ENCODE peak calls at places on chromosomes 3 and 15, in six cellular contexts. One of them, this sample, is unnamed.

GRCh38 chr3:23952646-23953045 is 7.6 kb downstream of the NR1D2 start:
- DNase-seq in C1 segment of cervical spinal cord: no peak
- DNase-seq in stimulated activated CD4-positive, alpha-beta T cell treated with anti-CD3 and anti-CD28 coated beads, TNF-alpha, amount 100 ng/mL, for 4 hours: no peak
- DNase-seq in cardiac muscle cell: no peak
- DNase-seq in PC-9: no peak
- DNase-seq in mesenteric fat pad: no peak
- DNase-seq in this sample: no peak

GRCh38 chr15:59424626-59425025 is 13.4 kb upstream of the FAM81A start:
- DNase-seq in cardiac muscle cell: no peak
- DNase-seq in mesenteric fat pad: no peak
- DNase-seq in C1 segment of cervical spinal cord: no peak
- DNase-seq in stimulated activated CD4-positive, alpha-beta T cell treated with anti-CD3 and anti-CD28 coated beads, TNF-alpha, amount 100 ng/mL, for 4 hours: no peak
- DNase-seq in PC-9: peak
- DNase-seq in this sample: no peak

GRCh38 chr15:85625856-85626255 is 168.9 kb downstream of the KLHL25 start:
- DNase-seq in cardiac muscle cell: no peak
- DNase-seq in PC-9: no peak
- DNase-seq in C1 segment of cervical spinal cord: no peak
- DNase-seq in stimulated activated CD4-positive, alpha-beta T cell treated with anti-CD3 and anti-CD28 coated beads, TNF-alpha, amount 100 ng/mL, for 4 hours: no peak
- DNase-seq in mesenteric fat pad: no peak
- DNase-seq in this sample: no peak

GRCh38 chr3:185200639-185201038 is 47.8 kb upstream of the C3orf70 start:
- DNase-seq in mesenteric fat pad: no peak
- DNase-seq in stimulated activated CD4-positive, alpha-beta T cell treated with anti-CD3 and anti-CD28 coated beads, TNF-alpha, amount 100 ng/mL, for 4 hours: no peak
- DNase-seq in PC-9: no peak
- DNase-seq in cardiac muscle cell: no peak
- DNase-seq in C1 segment of cervical spinal cord: no peak
- DNase-seq in this sample: no peak

GRCh38 chr15:76885212-76885611 is 19.9 kb downstream of the SCAPER start:
- DNase-seq in C1 segment of cervical spinal cord: no peak
- DNase-seq in mesenteric fat pad: no peak
- DNase-seq in stimulated activated CD4-positive, alpha-beta T cell treated with anti-CD3 and anti-CD28 coated beads, TNF-alpha, amount 100 ng/mL, for 4 hours: no peak
- DNase-seq in PC-9: no peak
- DNase-seq in cardiac muscle cell: no peak
- DNase-seq in this sample: no peak

GRCh38 chr3:104102386-104102785 is 1264.3 kb upstream of the ALCAM start:
- DNase-seq in stimulated activated CD4-positive, alpha-beta T cell treated with anti-CD3 and anti-CD28 coated beads, TNF-alpha, amount 100 ng/mL, for 4 hours: no peak
- DNase-seq in C1 segment of cervical spinal cord: no peak
- DNase-seq in cardiac muscle cell: peak
- DNase-seq in PC-9: no peak
- DNase-seq in mesenteric fat pad: no peak
- DNase-seq in this sample: peak

GRCh38 chr15:94259121-94259776 is 27.9 kb downstream of the MCTP2 start:
- DNase-seq in PC-9: no peak
- DNase-seq in stimulated activated CD4-positive, alpha-beta T cell treated with anti-CD3 and anti-CD28 coated beads, TNF-alpha, amount 100 ng/mL, for 4 hours: no peak
- DNase-seq in C1 segment of cervical spinal cord: no peak
- DNase-seq in mesenteric fat pad: no peak
- DNase-seq in cardiac muscle cell: no peak
- DNase-seq in this sample: no peak

GRCh38 chr3:59913645-59914044 is 863.8 kb upstream of the CFAP20DC start:
- DNase-seq in C1 segment of cervical spinal cord: no peak
- DNase-seq in cardiac muscle cell: no peak
- DNase-seq in PC-9: no peak
- DNase-seq in mesenteric fat pad: no peak
- DNase-seq in stimulated activated CD4-positive, alpha-beta T cell treated with anti-CD3 and anti-CD28 coated beads, TNF-alpha, amount 100 ng/mL, for 4 hours: no peak
- DNase-seq in this sample: no peak

GRCh38 chr15:68814596-68814995 is 6.1 kb downstream of the ANP32A start:
- DNase-seq in stimulated activated CD4-positive, alpha-beta T cell treated with anti-CD3 and anti-CD28 coated beads, TNF-alpha, amount 100 ng/mL, for 4 hours: no peak
- DNase-seq in C1 segment of cervical spinal cord: no peak
- DNase-seq in PC-9: no peak
- DNase-seq in cardiac muscle cell: no peak
- DNase-seq in mesenteric fat pad: no peak
- DNase-seq in this sample: no peak

GRCh38 chr3:11382146-11382545 is 109.9 kb downstream of the ATG7 start:
- DNase-seq in mesenteric fat pad: no peak
- DNase-seq in cardiac muscle cell: no peak
- DNase-seq in C1 segment of cervical spinal cord: no peak
- DNase-seq in PC-9: no peak
- DNase-seq in stimulated activated CD4-positive, alpha-beta T cell treated with anti-CD3 and anti-CD28 coated beads, TNF-alpha, amount 100 ng/mL, for 4 hours: no peak
- DNase-seq in this sample: no peak

GRCh38 chr3:171817074-171817748 is 6.9 kb upstream of the PLD1 start:
- DNase-seq in cardiac muscle cell: no peak
- DNase-seq in mesenteric fat pad: no peak
- DNase-seq in C1 segment of cervical spinal cord: no peak
- DNase-seq in PC-9: no peak
- DNase-seq in stimulated activated CD4-positive, alpha-beta T cell treated with anti-CD3 and anti-CD28 coated beads, TNF-alpha, amount 100 ng/mL, for 4 hours: no peak
- DNase-seq in this sample: no peak

GRCh38 chr15:89353991-89354390 is 19.4 kb upstream of the POLG start:
- DNase-seq in C1 segment of cervical spinal cord: no peak
- DNase-seq in stimulated activated CD4-positive, alpha-beta T cell treated with anti-CD3 and anti-CD28 coated beads, TNF-alpha, amount 100 ng/mL, for 4 hours: no peak
- DNase-seq in mesenteric fat pad: no peak
- DNase-seq in cardiac muscle cell: no peak
- DNase-seq in PC-9: no peak
- DNase-seq in this sample: no peak

GRCh38 chr3:11499144-11499543 is 144.6 kb downstream of the VGLL4 start:
- DNase-seq in mesenteric fat pad: no peak
- DNase-seq in C1 segment of cervical spinal cord: no peak
- DNase-seq in stimulated activated CD4-positive, alpha-beta T cell treated with anti-CD3 and anti-CD28 coated beads, TNF-alpha, amount 100 ng/mL, for 4 hours: no peak
- DNase-seq in cardiac muscle cell: no peak
- DNase-seq in PC-9: peak
- DNase-seq in this sample: no peak

GRCh38 chr3:49266410-49267170 is 10.4 kb downstream of the C3orf62 start:
- DNase-seq in PC-9: no peak
- DNase-seq in C1 segment of cervical spinal cord: no peak
- DNase-seq in stimulated activated CD4-positive, alpha-beta T cell treated with anti-CD3 and anti-CD28 coated beads, TNF-alpha, amount 100 ng/mL, for 4 hours: no peak
- DNase-seq in mesenteric fat pad: no peak
- DNase-seq in cardiac muscle cell: no peak
- DNase-seq in this sample: no peak

GRCh38 chr15:47505712-47506542 is 211.4 kb upstream of the SEMA6D start:
- DNase-seq in C1 segment of cervical spinal cord: no peak
- DNase-seq in cardiac muscle cell: peak
- DNase-seq in stimulated activated CD4-positive, alpha-beta T cell treated with anti-CD3 and anti-CD28 coated beads, TNF-alpha, amount 100 ng/mL, for 4 hours: no peak
- DNase-seq in PC-9: no peak
- DNase-seq in mesenteric fat pad: no peak
- DNase-seq in this sample: no peak

GRCh38 chr3:11736136-11736833 is 92.6 kb upstream of the VGLL4 start:
- DNase-seq in cardiac muscle cell: no peak
- DNase-seq in C1 segment of cervical spinal cord: no peak
- DNase-seq in stimulated activated CD4-positive, alpha-beta T cell treated with anti-CD3 and anti-CD28 coated beads, TNF-alpha, amount 100 ng/mL, for 4 hours: no peak
- DNase-seq in PC-9: no peak
- DNase-seq in mesenteric fat pad: no peak
- DNase-seq in this sample: no peak

GRCh38 chr3:51691021-51691420 is 15.8 kb upstream of the GRM2 start:
- DNase-seq in mesenteric fat pad: no peak
- DNase-seq in cardiac muscle cell: no peak
- DNase-seq in PC-9: no peak
- DNase-seq in C1 segment of cervical spinal cord: no peak
- DNase-seq in stimulated activated CD4-positive, alpha-beta T cell treated with anti-CD3 and anti-CD28 coated beads, TNF-alpha, amount 100 ng/mL, for 4 hours: no peak
- DNase-seq in this sample: no peak

GRCh38 chr3:161630791-161631190 is 134.2 kb downstream of the OTOL1 start:
- DNase-seq in stimulated activated CD4-positive, alpha-beta T cell treated with anti-CD3 and anti-CD28 coated beads, TNF-alpha, amount 100 ng/mL, for 4 hours: no peak
- DNase-seq in mesenteric fat pad: no peak
- DNase-seq in C1 segment of cervical spinal cord: no peak
- DNase-seq in PC-9: no peak
- DNase-seq in cardiac muscle cell: peak
- DNase-seq in this sample: no peak

GRCh38 chr3:76107935-76108570 is 322.7 kb upstream of the ZNF717 start:
- DNase-seq in cardiac muscle cell: peak
- DNase-seq in C1 segment of cervical spinal cord: no peak
- DNase-seq in PC-9: no peak
- DNase-seq in mesenteric fat pad: no peak
- DNase-seq in stimulated activated CD4-positive, alpha-beta T cell treated with anti-CD3 and anti-CD28 coated beads, TNF-alpha, amount 100 ng/mL, for 4 hours: no peak
- DNase-seq in this sample: peak

GRCh38 chr15:89174476-89174875 is 46.9 kb downstream of the RLBP1 start:
- DNase-seq in C1 segment of cervical spinal cord: no peak
- DNase-seq in PC-9: no peak
- DNase-seq in cardiac muscle cell: no peak
- DNase-seq in mesenteric fat pad: no peak
- DNase-seq in stimulated activated CD4-positive, alpha-beta T cell treated with anti-CD3 and anti-CD28 coated beads, TNF-alpha, amount 100 ng/mL, for 4 hours: no peak
- DNase-seq in this sample: no peak

GRCh38 chr3:101182734-101183133 is 137.6 kb downstream of the IMPG2 start:
- DNase-seq in stimulated activated CD4-positive, alpha-beta T cell treated with anti-CD3 and anti-CD28 coated beads, TNF-alpha, amount 100 ng/mL, for 4 hours: no peak
- DNase-seq in PC-9: peak
- DNase-seq in mesenteric fat pad: no peak
- DNase-seq in cardiac muscle cell: no peak
- DNase-seq in C1 segment of cervical spinal cord: no peak
- DNase-seq in this sample: no peak

GRCh38 chr15:38588672-38589071 is 24.1 kb upstream of the RASGRP1 start:
- DNase-seq in PC-9: peak
- DNase-seq in cardiac muscle cell: no peak
- DNase-seq in stimulated activated CD4-positive, alpha-beta T cell treated with anti-CD3 and anti-CD28 coated beads, TNF-alpha, amount 100 ng/mL, for 4 hours: no peak
- DNase-seq in C1 segment of cervical spinal cord: peak
- DNase-seq in mesenteric fat pad: no peak
- DNase-seq in this sample: no peak

GRCh38 chr3:57956119-57956832 is 51.9 kb upstream of the FLNB start:
- DNase-seq in stimulated activated CD4-positive, alpha-beta T cell treated with anti-CD3 and anti-CD28 coated beads, TNF-alpha, amount 100 ng/mL, for 4 hours: no peak
- DNase-seq in mesenteric fat pad: no peak
- DNase-seq in cardiac muscle cell: no peak
- DNase-seq in PC-9: peak
- DNase-seq in C1 segment of cervical spinal cord: no peak
- DNase-seq in this sample: no peak

GRCh38 chr3:195221015-195221853 is 49.7 kb downstream of the XXYLT1 start:
- DNase-seq in cardiac muscle cell: no peak
- DNase-seq in mesenteric fat pad: no peak
- DNase-seq in stimulated activated CD4-positive, alpha-beta T cell treated with anti-CD3 and anti-CD28 coated beads, TNF-alpha, amount 100 ng/mL, for 4 hours: no peak
- DNase-seq in C1 segment of cervical spinal cord: no peak
- DNase-seq in PC-9: no peak
- DNase-seq in this sample: no peak

GRCh38 chr15:51475736-51476135 is 134.3 kb downstream of the GLDN start:
- DNase-seq in C1 segment of cervical spinal cord: no peak
- DNase-seq in mesenteric fat pad: no peak
- DNase-seq in PC-9: no peak
- DNase-seq in cardiac muscle cell: no peak
- DNase-seq in stimulated activated CD4-positive, alpha-beta T cell treated with anti-CD3 and anti-CD28 coated beads, TNF-alpha, amount 100 ng/mL, for 4 hours: no peak
- DNase-seq in this sample: no peak